ENCODE peak calls at places on chromosomes 5 and 9, in ten cellular contexts. One of them, this sample, is unnamed.

GRCh38 chr9:14288433-14288832 is 25.5 kb downstream of the NFIB start:
- DNase-seq in renal cortical epithelial cell: no peak
- DNase-seq in fibroblast of pulmonary artery: no peak
- DNase-seq in non-pigmented ciliary epithelial cell: no peak
- DNase-seq in T-helper 2 cell: no peak
- DNase-seq in activated T-helper 1 cell treated with Interleukin-2 at 50 U/mL for 16 hours: no peak
- DNase-seq in naive thymus-derived CD8-positive, alpha-beta T cell: no peak
- DNase-seq in ACHN: no peak
- DNase-seq in AG08396: no peak
- DNase-seq in heart left ventricle: no peak
- DNase-seq in this sample: no peak

GRCh38 chr9:125341566-125341965 is 79.9 kb downstream of the GAPVD1 start:
- DNase-seq in naive thymus-derived CD8-positive, alpha-beta T cell: no peak
- DNase-seq in fibroblast of pulmonary artery: no peak
- DNase-seq in non-pigmented ciliary epithelial cell: no peak
- DNase-seq in T-helper 2 cell: no peak
- DNase-seq in renal cortical epithelial cell: no peak
- DNase-seq in AG08396: no peak
- DNase-seq in activated T-helper 1 cell treated with Interleukin-2 at 50 U/mL for 16 hours: no peak
- DNase-seq in ACHN: no peak
- DNase-seq in heart left ventricle: no peak
- DNase-seq in this sample: no peak

GRCh38 chr5:144028058-144028457 is 142.4 kb downstream of the YIPF5 start:
- DNase-seq in activated T-helper 1 cell treated with Interleukin-2 at 50 U/mL for 16 hours: no peak
- DNase-seq in heart left ventricle: peak; percentile 47
- DNase-seq in renal cortical epithelial cell: peak; percentile 19
- DNase-seq in T-helper 2 cell: no peak
- DNase-seq in non-pigmented ciliary epithelial cell: peak; percentile 37
- DNase-seq in naive thymus-derived CD8-positive, alpha-beta T cell: no peak
- DNase-seq in AG08396: no peak
- DNase-seq in fibroblast of pulmonary artery: peak; percentile 78
- DNase-seq in ACHN: no peak
- DNase-seq in this sample: peak; percentile 32

GRCh38 chr9:93697352-93698139 is 121.2 kb downstream of the PHF2 start:
- DNase-seq in non-pigmented ciliary epithelial cell: no peak
- DNase-seq in ACHN: no peak
- DNase-seq in naive thymus-derived CD8-positive, alpha-beta T cell: no peak
- DNase-seq in T-helper 2 cell: no peak
- DNase-seq in activated T-helper 1 cell treated with Interleukin-2 at 50 U/mL for 16 hours: no peak
- DNase-seq in heart left ventricle: no peak
- DNase-seq in AG08396: no peak
- DNase-seq in fibroblast of pulmonary artery: no peak
- DNase-seq in renal cortical epithelial cell: no peak
- DNase-seq in this sample: no peak

GRCh38 chr5:139689631-139690384 is 41.7 kb downstream of the CXXC5 start:
- DNase-seq in renal cortical epithelial cell: no peak
- DNase-seq in heart left ventricle: no peak
- DNase-seq in naive thymus-derived CD8-positive, alpha-beta T cell: no peak
- DNase-seq in non-pigmented ciliary epithelial cell: no peak
- DNase-seq in fibroblast of pulmonary artery: peak; percentile 63
- DNase-seq in activated T-helper 1 cell treated with Interleukin-2 at 50 U/mL for 16 hours: no peak
- DNase-seq in T-helper 2 cell: no peak
- DNase-seq in ACHN: peak; percentile 17
- DNase-seq in AG08396: no peak
- DNase-seq in this sample: no peak

GRCh38 chr5:170451764-170452365 is 52.0 kb upstream of the KCNIP1 start:
- DNase-seq in ACHN: no peak
- DNase-seq in fibroblast of pulmonary artery: peak; percentile 78
- DNase-seq in non-pigmented ciliary epithelial cell: no peak
- DNase-seq in naive thymus-derived CD8-positive, alpha-beta T cell: no peak
- DNase-seq in activated T-helper 1 cell treated with Interleukin-2 at 50 U/mL for 16 hours: no peak
- DNase-seq in T-helper 2 cell: no peak
- DNase-seq in heart left ventricle: no peak
- DNase-seq in AG08396: no peak
- DNase-seq in renal cortical epithelial cell: peak; percentile 48
- DNase-seq in this sample: peak; percentile 90

GRCh38 chr5:116671211-116671736 is 96.7 kb upstream of the SEMA6A start:
- DNase-seq in heart left ventricle: no peak
- DNase-seq in renal cortical epithelial cell: no peak
- DNase-seq in activated T-helper 1 cell treated with Interleukin-2 at 50 U/mL for 16 hours: no peak
- DNase-seq in ACHN: no peak
- DNase-seq in non-pigmented ciliary epithelial cell: no peak
- DNase-seq in AG08396: no peak
- DNase-seq in fibroblast of pulmonary artery: no peak
- DNase-seq in T-helper 2 cell: no peak
- DNase-seq in naive thymus-derived CD8-positive, alpha-beta T cell: no peak
- DNase-seq in this sample: no peak

GRCh38 chr9:79701651-79702050 is 129.9 kb downstream of the TLE4 start:
- DNase-seq in fibroblast of pulmonary artery: no peak
- DNase-seq in renal cortical epithelial cell: peak; percentile 19
- DNase-seq in heart left ventricle: peak; percentile 41
- DNase-seq in non-pigmented ciliary epithelial cell: no peak
- DNase-seq in T-helper 2 cell: no peak
- DNase-seq in AG08396: no peak
- DNase-seq in activated T-helper 1 cell treated with Interleukin-2 at 50 U/mL for 16 hours: no peak
- DNase-seq in naive thymus-derived CD8-positive, alpha-beta T cell: no peak
- DNase-seq in ACHN: no peak
- DNase-seq in this sample: no peak

This sample was measured in HS-5.